ENCODE peak calls at places on chromosomes 4 and X, in nine cellular contexts. H is CD8-positive, alpha-beta T cell; J is CD8-positive, alpha-beta memory T cell; Y is tibial artery; Z is adipocyte; U is spleen; I is psoas muscle; P is IMR-90; A is GM23248. B is an unnamed sample.

GRCh38 chrX:82589410-82589809 is 918.7 kb upstream of the POU3F4 start:
- DNase-seq in H (no peak), J (no peak), Y (no peak), Z (no peak), U (no peak), I (no peak), P (no peak), A (no peak), B (peak; percentile 51)

GRCh38 chr4:140049024-140049923 is 104.7 kb downstream of the MAML3 start:
- DNase-seq in H (peak; percentile 34), J (peak; percentile 69), Y (peak; percentile 24), Z (peak; percentile 33), U (peak; percentile 80), I (peak; percentile 21), P (peak; percentile 57), A (peak; percentile 62), B (peak; percentile 59)

GRCh38 chrX:17414839-17415238 is 39.8 kb downstream of the NHS start:
- DNase-seq in H (no peak), J (no peak), Y (peak; percentile 24), Z (no peak), U (no peak), I (peak; percentile 12), P (no peak), A (no peak), B (no peak)

GRCh38 chrX:8823698-8824097 is 22.5 kb upstream of the FAM9A start:
- DNase-seq in H (no peak), J (no peak), Y (no peak), Z (no peak), U (no peak), I (no peak), P (no peak), A (no peak), B (no peak)

GRCh38 chr4:107564326-107564725 is 155.7 kb downstream of the PAPSS1 start:
- DNase-seq in H (no peak), J (no peak), Y (no peak), Z (no peak), U (no peak), I (no peak), P (no peak), A (peak; percentile 29), B (peak; percentile 10)

GRCh38 chr4:1511441-1512041 is 105.3 kb upstream of the NKX1-1 start:
- DNase-seq in H (no peak), J (no peak), Y (peak; percentile 45), Z (no peak), U (peak; percentile 68), I (peak; percentile 72), P (peak; percentile 36), A (peak; percentile 37), B (peak; percentile 3)

GRCh38 chr4:117495802-117496201 is 410.4 kb upstream of the TRAM1L1 start:
- DNase-seq in H (no peak), J (no peak), Y (no peak), Z (no peak), U (no peak), I (no peak), P (no peak), A (no peak), B (no peak)

GRCh38 chr4:5409237-5409636 is 299.1 kb downstream of the EVC2 start:
- DNase-seq in H (no peak), J (no peak), Y (no peak), Z (no peak), U (no peak), I (no peak), P (peak; percentile 31), A (peak; percentile 63), B (peak; percentile 11)

GRCh38 chr4:26220704-26221103 is 100.1 kb upstream of the RBPJ start:
- DNase-seq in H (no peak), J (no peak), Y (no peak), Z (peak; percentile 67), U (no peak), I (no peak), P (peak; percentile 83), A (peak; percentile 80), B (peak; percentile 78)

GRCh38 chr4:155703486-155704227 is 37.0 kb downstream of the GUCY1A1 start:
- DNase-seq in H (no peak), J (no peak), Y (no peak), Z (no peak), U (no peak), I (no peak), P (peak; percentile 47), A (peak; percentile 38), B (peak; percentile 61)

GRCh38 chrX:44400588-44400987 is 57.1 kb upstream of the EFHC2 start:
- DNase-seq in H (no peak), J (no peak), Y (no peak), Z (peak; percentile 81), U (no peak), I (no peak), P (peak; percentile 96), A (peak; percentile 92), B (peak; percentile 90)

GRCh38 chr4:170214101-170214500 is 124.3 kb upstream of the AADAT start:
- DNase-seq in H (no peak), J (no peak), Y (no peak), Z (no peak), U (no peak), I (no peak), P (no peak), A (no peak), B (no peak)
- H3K9me3 ChIP-seq in H (no peaks in the 10 kb centered on the region), J (no peaks in the 10 kb centered on the region), Y (peaks cover 15% of the 10 kb centered on the region), Z (peaks cover 12% of the 10 kb centered on the region), U (peaks cover 7% of the 10 kb centered on the region), I (peaks cover 8% of the 10 kb centered on the region), P (peaks cover 4% of the 10 kb centered on the region), A (no peaks in the 10 kb centered on the region), B (no peaks in the 10 kb centered on the region)

GRCh38 chr4:127846061-127846460 is 34.6 kb upstream of the PLK4 start:
- DNase-seq in H (no peak), J (no peak), Y (no peak), Z (no peak), U (no peak), I (no peak), P (no peak), A (no peak), B (no peak)

GRCh38 chr4:127849505-127850234 is 31.0 kb upstream of the PLK4 start:
- DNase-seq in H (no peak), J (no peak), Y (no peak), Z (peak; percentile 10), U (no peak), I (no peak), P (no peak), A (peak; percentile 23), B (peak; percentile 16)

GRCh38 chr4:127843704-127844604 is 36.7 kb upstream of the PLK4 start:
- DNase-seq in H (no peak), J (no peak), Y (no peak), Z (no peak), U (no peak), I (no peak), P (no peak), A (no peak), B (no peak)

GRCh38 chr4:127844605-127845116 is 36.0 kb upstream of the PLK4 start:
- DNase-seq in H (no peak), J (no peak), Y (no peak), Z (no peak), U (no peak), I (no peak), P (peak; percentile 12), A (peak; percentile 4), B (peak; percentile 39)

GRCh38 chr4:127846765-127847164 is 33.9 kb upstream of the PLK4 start:
- DNase-seq in H (no peak), J (no peak), Y (no peak), Z (no peak), U (no peak), I (no peak), P (no peak), A (no peak), B (no peak)
- H3K9me3 ChIP-seq in H (no peaks in the 10 kb centered on the region), J (peaks cover 11% of the 10 kb centered on the region), Y (peaks cover 12% of the 10 kb centered on the region), Z (peaks cover 37% of the 10 kb centered on the region), U (peaks cover 5% of the 10 kb centered on the region), I (peaks cover 27% of the 10 kb centered on the region), P (peaks cover 6% of the 10 kb centered on the region), A (peaks cover 7% of the 10 kb centered on the region), B (no peaks in the 10 kb centered on the region)

GRCh38 chr4:176995-177394 is 52.7 kb downstream of the ZNF718 start:
- DNase-seq in H (no peak), J (no peak), Y (no peak), Z (no peak), U (no peak), I (no peak), P (no peak), A (no peak), B (no peak)
- H3K9me3 ChIP-seq in H (peaks cover 41% of the 10 kb centered on the region), J (peaks cover 26% of the 10 kb centered on the region), Y (peaks cover 84% of the 10 kb centered on the region), Z (peaks cover 100% of the 10 kb centered on the region), U (peaks cover 32% of the 10 kb centered on the region), I (peaks cover 90% of the 10 kb centered on the region), P (peaks cover 37% of the 10 kb centered on the region), A (peaks cover 2% of the 10 kb centered on the region), B (no peaks in the 10 kb centered on the region)

DNA sequence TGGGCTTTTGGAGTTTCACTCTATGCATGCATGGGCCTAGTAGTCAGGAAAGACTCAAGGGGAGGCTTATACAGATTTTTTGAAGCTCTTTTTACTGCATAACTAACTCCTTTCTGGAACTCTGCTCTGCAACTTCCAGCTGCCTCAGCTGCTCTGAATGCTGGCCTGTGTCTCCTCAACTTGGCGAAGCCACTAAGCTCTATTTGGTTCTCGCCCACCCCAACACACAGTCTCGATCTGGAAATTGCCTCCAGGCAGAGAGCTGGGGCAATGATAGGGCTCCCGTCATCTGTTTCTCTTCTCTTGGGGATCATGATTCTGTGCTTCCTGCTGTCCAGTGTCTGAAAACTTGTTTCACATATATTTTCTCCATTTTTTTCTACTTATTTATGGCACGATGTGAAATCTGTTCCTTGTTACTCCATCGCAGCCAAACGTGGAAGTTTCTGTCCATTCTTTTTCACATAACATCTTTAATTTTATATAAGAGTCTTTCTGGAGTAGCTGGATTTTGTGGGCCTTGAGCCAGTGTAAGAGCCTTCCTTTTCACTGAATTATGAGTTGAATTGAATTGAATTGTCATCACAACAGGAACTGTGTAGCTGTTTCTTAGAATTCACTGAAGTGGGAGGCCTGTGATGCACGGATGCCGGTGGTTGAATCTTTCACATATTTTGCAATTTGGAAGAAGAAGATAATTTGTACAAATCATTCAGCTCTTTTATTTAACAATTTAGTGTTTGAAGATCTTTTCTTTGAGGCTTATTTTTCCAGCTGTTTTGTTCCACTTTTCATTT is 9.0 kb downstream of the ZNF275 start:
- DNase-seq in H (no peak), J (peak; percentile 11), Y (no peak), Z (peak; percentile 14), U (no peak), I (no peak), P (no peak), A (no peak), B (no peak)
- H3K9me3 ChIP-seq in H (no peaks in the 10 kb centered on the region), J (no peaks in the 10 kb centered on the region), Y (peaks cover 10% of the 10 kb centered on the region), Z (peaks cover 13% of the 10 kb centered on the region), U (no peaks in the 10 kb centered on the region), I (no peaks in the 10 kb centered on the region), P (peaks cover 6% of the 10 kb centered on the region), A (no peaks in the 10 kb centered on the region), B (no peaks in the 10 kb centered on the region)